ENCODE peak calls at places on chromosomes 16 and 17, in eight cellular contexts. V is PC-9, N is endodermal cell, H is pancreas, E is PC-3, O is brain microvascular endothelial cell, W is GM12865, G is heart right ventricle. L is an unnamed sample.

GRCh38 chr16:80710918-80711317 is 93.5 kb downstream of the CDYL2 start:
- DNase-seq in H (no peak), G (no peak), N (no peak), V (no peak), O (no peak), W (peak), E (no peak), L (no peak)

GRCh38 chr16:29784157-29784556 is 6.1 kb downstream of the ZG16 start:
- DNase-seq in O (no peak), V (peak), G (no peak), H (no peak), N (no peak), W (peak), E (peak), L (no peak)

GRCh38 chr16:57531635-57532220 is 4.6 kb downstream of the CCDC102A start:
- DNase-seq in H (no peak), W (no peak), O (no peak), V (no peak), E (no peak), G (peak), N (peak), L (no peak)

GRCh38 chr17:40122466-40122943 is 734 bp downstream of the MSL1 start:
- DNase-seq in G (peak), H (peak), V (no peak), O (no peak), W (peak), E (peak), N (peak), L (peak)

GRCh38 chr17:68290955-68291835 is at the start of the genes ARSG and SLC16A6:
- DNase-seq in V (peak), O (peak), G (peak), H (peak), E (peak), W (peak), N (peak), L (peak)

GRCh38 chr16:528111-529011 is 849 bp downstream of the CAPN15 start:
- DNase-seq in W (peak), E (peak), H (peak), G (peak), V (peak), O (no peak), N (peak), L (peak)

GRCh38 chr16:69818811-69819587 is 56.9 kb downstream of the WWP2 start:
- DNase-seq in O (no peak), H (no peak), N (no peak), W (no peak), E (no peak), V (no peak), G (no peak), L (no peak)

GRCh38 chr17:58332720-58333395 is 4.3 kb upstream of the TSPOAP1 start:
- DNase-seq in E (no peak), G (no peak), N (peak), W (peak), O (no peak), H (no peak), V (no peak), L (no peak)

GRCh38 chr16:69823831-69824563 is 61.9 kb downstream of the WWP2 start:
- DNase-seq in O (no peak), E (no peak), N (no peak), V (no peak), W (peak), G (peak), H (peak), L (no peak)

GRCh38 chr16:17211797-17212196 is 259.0 kb downstream of the XYLT1 start:
- DNase-seq in V (no peak), E (no peak), G (no peak), N (peak), H (no peak), W (peak), O (no peak), L (peak)

GRCh38 chr17:27423651-27424050 is 32.6 kb upstream of the KSR1 start:
- DNase-seq in E (no peak), W (peak), H (no peak), G (no peak), V (no peak), O (peak), N (no peak), L (no peak)

GRCh38 chr16:30342751-30343490 is 12.2 kb downstream of the CD2BP2 start:
- DNase-seq in G (no peak), W (no peak), N (no peak), V (no peak), H (no peak), O (no peak), E (no peak), L (no peak)

GRCh38 chr16:14132696-14133048 is 61.6 kb downstream of the MRTFB start:
- DNase-seq in O (no peak), E (no peak), V (no peak), N (no peak), G (no peak), H (no peak), W (peak), L (peak)

GRCh38 chr16:48503779-48504178 is 106.2 kb downstream of the N4BP1 start:
- DNase-seq in E (no peak), V (no peak), W (no peak), O (peak), G (peak), H (no peak), N (no peak), L (peak)

GRCh38 chr17:18181358-18181757 is 2.3 kb upstream of the ALKBH5 start:
- DNase-seq in V (no peak), H (no peak), E (peak), G (no peak), N (no peak), O (no peak), W (no peak), L (no peak)

GRCh38 chr17:18041776-18042175 is 2.6 kb downstream of the GID4 start:
- DNase-seq in N (no peak), O (no peak), H (no peak), E (peak), W (no peak), V (peak), G (no peak), L (peak)

GRCh38 chr17:14925498-14925897 is 339.6 kb downstream of the PMP22 start:
- DNase-seq in W (no peak), E (no peak), H (no peak), N (no peak), O (no peak), G (no peak), V (no peak), L (no peak)

GRCh38 chr17:37373530-37374159 is 2.1 kb upstream of the C17orf78 start:
- DNase-seq in O (peak), H (no peak), W (peak), V (peak), E (peak), G (peak), N (peak), L (peak)

GRCh38 chr17:60604686-60605334 is 4.8 kb downstream of the PPM1D start:
- DNase-seq in W (no peak), O (peak), N (no peak), H (no peak), E (peak), G (peak), V (peak), L (peak)

GRCh38 chr17:4412933-4413831 is 20.6 kb upstream of the SPNS3 start:
- DNase-seq in G (peak), V (peak), W (peak), O (peak), E (peak), H (peak), N (peak), L (peak)
- H3K4me3 ChIP-seq in G (no peak), V (no peak), W (no peak), O (no peak), E (peak), H (no peak), N (no peak), L (no peak)

GRCh38 chr16:88922826-88923410 is 54.1 kb downstream of the CBFA2T3 start:
- DNase-seq in E (no peak), N (no peak), O (no peak), W (no peak), G (no peak), V (no peak), H (no peak), L (no peak)

GRCh38 chr16:88920618-88921602 is 54.5 kb upstream of the PABPN1L start:
- DNase-seq in W (peak), N (no peak), V (no peak), O (no peak), G (peak), E (peak), H (no peak), L (peak)

GRCh38 chr16:88922114-88922825 is 54.7 kb downstream of the CBFA2T3 start:
- DNase-seq in O (peak), E (peak), W (no peak), N (peak), H (no peak), V (no peak), G (peak), L (peak)

GRCh38 chr16:88923450-88923849 is 53.6 kb downstream of the CBFA2T3 start:
- DNase-seq in N (no peak), H (no peak), G (no peak), V (no peak), O (no peak), E (no peak), W (no peak), L (no peak)

GRCh38 chr16:88921603-88921995 is 55.1 kb upstream of the PABPN1L start:
- DNase-seq in W (no peak), O (no peak), V (no peak), H (no peak), E (no peak), N (no peak), G (no peak), L (no peak)
- TF ChIP-seq CTCF in W (no peak), O (no peak), V (no peak), H (no peak), E (no peak), N (no peak), G (no peak), L (no peak)

DNA sequence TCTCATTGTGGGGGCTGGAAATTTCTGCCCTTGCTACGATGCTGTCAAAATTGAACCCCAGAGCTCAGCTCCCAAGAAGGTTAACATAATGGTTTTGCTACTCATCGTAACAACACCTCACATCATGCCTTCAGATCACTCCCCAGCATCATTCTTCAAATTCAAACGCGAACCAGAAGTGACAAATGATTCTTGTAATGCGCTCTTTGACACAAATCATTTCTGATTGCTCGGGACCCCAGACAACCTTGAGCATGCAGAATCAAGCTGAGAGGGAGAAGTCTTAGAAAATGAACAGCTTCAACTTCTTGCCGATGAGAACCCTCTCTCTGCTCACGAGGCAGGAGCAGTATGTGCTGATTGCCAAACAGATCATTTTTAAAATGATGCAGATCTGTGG is 241.0 kb upstream of the ASIC2 start:
- DNase-seq in O (no peak), G (no peak), E (no peak), N (no peak), W (no peak), V (no peak), H (no peak), L (no peak)
- H3K4me3 ChIP-seq in O (no peak), G (no peak), E (no peak), N (no peak), W (no peak), V (no peak), H (no peak), L (no peak)

GRCh38 chr17:38915639-38915995 is 9.8 kb upstream of the LASP1NB start:
- DNase-seq in H (peak), G (no peak), N (peak), W (no peak), V (no peak), O (no peak), E (no peak), L (no peak)

GRCh38 chr17:38918129-38918913 is 7.1 kb upstream of the LASP1NB start:
- DNase-seq in W (no peak), H (peak), V (no peak), O (no peak), N (peak), G (no peak), E (no peak), L (no peak)

GRCh38 chr17:38918916-38919315 is 6.5 kb upstream of the LASP1NB start:
- DNase-seq in G (no peak), O (no peak), H (no peak), N (no peak), V (no peak), W (no peak), E (no peak), L (no peak)

GRCh38 chr17:38916771-38917170 is 8.6 kb upstream of the LASP1NB start:
- DNase-seq in N (no peak), O (no peak), G (no peak), V (no peak), E (no peak), H (no peak), W (no peak), L (no peak)

GRCh38 chr17:38917259-38917658 is 8.2 kb upstream of the LASP1NB start:
- DNase-seq in W (no peak), E (peak), O (no peak), V (no peak), H (no peak), N (no peak), G (no peak), L (no peak)
- TF ChIP-seq CTCF in W (no peak), E (no peak), O (peak), V (no peak), H (no peak), N (peak), G (no peak), L (no peak)

GRCh38 chr17:50546701-50547034 is 306 bp upstream of the SPATA20 start:
- DNase-seq in G (no peak), O (no peak), V (no peak), H (no peak), N (no peak), E (no peak), W (no peak), L (no peak)
- H3K4me3 ChIP-seq in G (peak), O (peak), V (peak), H (peak), N (no peak), E (peak), W (no peak), L (no peak)

DNA sequence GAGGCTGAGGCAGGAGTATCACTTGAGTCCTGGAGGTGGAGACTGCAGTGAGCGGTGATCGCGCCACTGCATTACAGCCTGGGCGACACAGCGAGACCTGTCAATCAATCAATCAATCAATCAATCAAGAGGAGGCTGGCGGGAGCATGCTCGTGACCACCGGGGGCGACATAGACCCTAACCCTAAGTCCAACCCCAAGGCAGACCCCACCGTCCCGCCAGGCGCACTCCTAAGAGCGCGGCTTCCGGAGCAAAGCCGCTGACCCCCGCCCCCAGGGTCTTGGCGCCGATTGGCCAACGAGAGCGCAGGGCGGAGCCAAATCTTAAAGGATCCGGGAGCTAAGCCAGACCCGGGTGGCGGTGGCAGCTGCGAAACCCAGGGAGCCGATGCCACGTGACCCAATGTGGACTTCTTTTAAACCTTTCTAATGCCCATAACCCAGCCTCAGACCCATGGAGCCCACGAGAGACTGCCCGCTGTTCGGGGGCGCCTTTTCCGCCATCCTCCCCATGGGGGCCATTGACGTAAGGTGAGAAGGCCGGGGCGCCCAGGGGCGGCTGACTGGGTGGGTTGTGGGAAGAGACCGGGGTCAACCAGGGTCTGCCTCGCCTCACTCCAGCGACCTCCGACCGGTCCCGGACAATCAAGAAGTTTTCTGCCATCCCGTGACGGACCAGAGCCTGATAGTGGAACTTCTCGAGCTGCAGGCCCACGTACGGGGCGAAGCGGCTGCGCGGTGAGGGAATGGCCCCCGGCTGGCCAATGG is at the start of gene RANGRF:
- DNase-seq in E (peak), O (peak), W (peak), N (peak), G (peak), H (peak), V (peak), L (peak)
- TF ChIP-seq CTCF in E (no peak), O (no peak), W (no peak), N (peak), G (no peak), H (no peak), V (no peak), L (no peak)

GRCh38 chr16:58755989-58756649 is 22.0 kb upstream of the GOT2 start:
- DNase-seq in E (peak), V (peak), N (peak), O (peak), H (peak), W (peak), G (peak), L (peak)
- H3K4me3 ChIP-seq in E (no peak), V (no peak), N (no peak), O (no peak), H (no peak), W (no peak), G (no peak), L (no peak)

L was measured in foreskin fibroblast.